ENCODE peak calls at places on chromosomes 2 and 18, in eight cellular contexts. N is CD8-positive, alpha-beta memory T cell; B is aorta; Q is CD8-positive, alpha-beta T cell; K is ovary; P is adrenal gland; D is CD4-positive, alpha-beta T cell; L is A673. A is an unnamed sample. For H3K9me3, the result is how much of the 10 kb centered on the place peaks cover.

GRCh38 chr2:102803041-102803896 is 41.4 kb downstream of the TMEM182 start:
- DNase-seq in N (no peak), B (no peak), Q (no peak), K (no peak), P (no peak), D (no peak), L (no peak), A (no peak)

GRCh38 chr2:32864337-32864736 is 82.4 kb upstream of the LTBP1 start:
- DNase-seq in N (no peak), B (no peak), Q (no peak), K (no peak), P (no peak), D (no peak), L (no peak), A (no peak)

GRCh38 chr2:58560531-58560930 is 319.4 kb upstream of the FANCL start:
- DNase-seq in N (no peak), B (no peak), Q (no peak), K (no peak), P (no peak), D (no peak), L (no peak), A (no peak)

GRCh38 chr2:28624798-28625701 is 126.6 kb upstream of the PPP1CB start:
- DNase-seq in N (peak), B (peak), Q (peak), K (peak), P (peak), D (peak), L (peak), A (peak)

GRCh38 chr2:17835511-17835910 is 19.3 kb downstream of the MSGN1 start:
- DNase-seq in N (no peak), B (no peak), Q (no peak), K (no peak), P (no peak), D (no peak), L (no peak), A (no peak)

GRCh38 chr2:133322909-133323308 is 245.4 kb downstream of the NCKAP5 start:
- DNase-seq in N (no peak), B (no peak), Q (no peak), K (no peak), P (no peak), D (no peak), L (no peak), A (no peak)

GRCh38 chr2:38474058-38474457 is 97.0 kb upstream of the ATL2 start:
- DNase-seq in N (no peak), B (no peak), Q (no peak), K (no peak), P (no peak), D (no peak), L (no peak), A (no peak)

GRCh38 chr2:179049203-179049545 is 763 bp downstream of the CCDC141 start:
- DNase-seq in N (no peak), B (no peak), Q (no peak), K (no peak), P (no peak), D (no peak), L (no peak), A (no peak)

GRCh38 chr18:55988537-55988936 is 400.5 kb upstream of the TCF4 start:
- DNase-seq in N (no peak), B (no peak), Q (no peak), K (no peak), P (no peak), D (no peak), L (peak), A (no peak)

GRCh38 chr2:171964328-171964727 is 35.4 kb upstream of the METAP1D start:
- DNase-seq in N (no peak), B (no peak), Q (no peak), K (no peak), P (no peak), D (no peak), L (peak), A (no peak)

GRCh38 chr18:59881728-59882685 is 17.8 kb upstream of the PMAIP1 start:
- DNase-seq in N (no peak), B (no peak), Q (no peak), K (no peak), P (no peak), D (no peak), L (peak), A (no peak)

GRCh38 chr2:5368263-5368662 is 323.9 kb upstream of the SOX11 start:
- DNase-seq in N (no peak), B (no peak), Q (no peak), K (no peak), P (no peak), D (no peak), L (no peak), A (no peak)

GRCh38 chr2:69255760-69256159 is 131.3 kb downstream of the GFPT1 start:
- DNase-seq in N (no peak), B (no peak), Q (no peak), K (no peak), P (no peak), D (no peak), L (no peak), A (no peak)

GRCh38 chr2:229313591-229313990 is 42.5 kb upstream of the PID1 start:
- DNase-seq in N (no peak), B (no peak), Q (no peak), K (no peak), P (no peak), D (no peak), L (peak), A (no peak)

GRCh38 chr2:52805901-52806410 is 961.6 kb upstream of the CHAC2 start:
- DNase-seq in N (no peak), B (no peak), Q (no peak), K (no peak), P (no peak), D (no peak), L (no peak), A (no peak)

GRCh38 chr2:145123606-145124005 is 603.7 kb upstream of the ZEB2 start:
- DNase-seq in N (no peak), B (peak), Q (no peak), K (no peak), P (peak), D (no peak), L (no peak), A (no peak)

GRCh38 chr2:134411828-134412638 is 158.2 kb downstream of the MGAT5 start:
- DNase-seq in N (peak), B (peak), Q (peak), K (peak), P (peak), D (peak), L (peak), A (peak)

GRCh38 chr2:1824202-1824905 is 80.0 kb upstream of the PXDN start:
- DNase-seq in N (no peak), B (peak), Q (no peak), K (no peak), P (no peak), D (no peak), L (no peak), A (no peak)

GRCh38 chr2:158659483-158659882 is 135.6 kb upstream of the DAPL1 start:
- DNase-seq in N (no peak), B (no peak), Q (no peak), K (no peak), P (no peak), D (no peak), L (no peak), A (no peak)

GRCh38 chr2:126886201-126886905 is 12.3 kb upstream of the TEX51 start:
- DNase-seq in N (no peak), B (peak), Q (no peak), K (peak), P (peak), D (no peak), L (peak), A (no peak)

GRCh38 chr2:226674123-226674522 is 125.5 kb downstream of the IRS1 start:
- DNase-seq in N (no peak), B (no peak), Q (no peak), K (no peak), P (no peak), D (no peak), L (no peak), A (no peak)

GRCh38 chr2:218663901-218664300 is 4.4 kb downstream of the BCS1L start:
- DNase-seq in N (no peak), B (no peak), Q (no peak), K (no peak), P (no peak), D (no peak), L (no peak), A (no peak)

DNA sequence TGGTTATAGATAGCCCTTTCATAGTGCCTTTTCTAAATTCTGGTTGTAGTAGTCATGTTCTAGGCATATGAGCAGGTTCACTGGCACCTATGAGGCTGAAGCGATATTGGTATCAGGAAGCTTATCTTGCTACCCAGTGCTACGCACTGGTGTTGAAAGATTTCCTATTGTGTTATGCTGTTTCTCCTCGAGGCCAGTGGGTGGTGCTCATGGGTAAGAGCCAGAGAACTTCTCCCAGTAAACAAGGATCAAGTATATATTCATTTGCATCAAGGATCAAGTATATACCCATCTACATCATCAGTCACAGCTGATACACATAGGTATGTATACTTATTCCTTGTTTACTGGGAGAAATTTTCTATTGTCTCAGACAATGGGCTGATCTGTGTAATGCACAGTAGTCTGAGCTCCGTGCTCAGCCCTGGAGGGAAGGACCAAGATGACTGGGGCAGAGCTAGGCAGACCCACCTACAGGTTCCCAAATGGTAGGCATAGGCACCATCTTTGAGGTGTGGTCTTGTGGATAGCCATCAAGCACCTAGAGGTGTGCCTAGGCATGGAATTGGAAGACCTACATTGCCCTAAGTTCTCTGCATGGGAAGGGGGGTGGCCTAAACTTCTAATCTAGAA is 101.2 kb upstream of the GALNT13 start:
- DNase-seq in N (no peak), B (no peak), Q (no peak), K (no peak), P (no peak), D (no peak), L (peak), A (no peak)
- H3K9me3 ChIP-seq in N (under half), B (under half), Q (under half), K (under half), P (under half), D (under half), L (under half), A (under half)

DNA sequence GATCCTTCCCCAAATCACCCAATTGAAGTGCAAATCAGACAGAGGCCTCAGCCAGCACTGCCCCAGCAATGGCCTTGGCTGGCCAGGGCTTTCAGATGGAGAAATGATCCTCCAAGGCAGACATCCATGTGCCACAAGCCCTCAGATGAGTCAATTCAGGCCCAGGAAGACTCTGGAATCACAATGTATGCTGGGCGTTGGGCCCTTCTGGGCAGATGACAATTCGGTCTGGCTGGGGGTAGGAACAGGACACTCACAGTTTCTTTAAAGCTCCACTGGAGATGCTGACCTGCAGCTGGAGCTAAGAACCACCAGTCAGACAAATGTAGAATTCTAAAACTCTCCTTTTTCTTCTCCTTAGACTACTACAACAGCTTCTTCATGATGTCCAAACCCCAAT is 7.1 kb upstream of the CRYGC start:
- DNase-seq in N (no peak), B (no peak), Q (no peak), K (no peak), P (no peak), D (no peak), L (no peak), A (no peak)
- H3K9me3 ChIP-seq in N (under half), B (under half), Q (under half), K (under half), P (under half), D (under half), L (under half), A (under half)

GRCh38 chr2:84846732-84847131 is 34.2 kb downstream of the TRABD2A start:
- DNase-seq in N (no peak), B (no peak), Q (no peak), K (no peak), P (peak), D (no peak), L (no peak), A (no peak)

GRCh38 chr2:84851876-84852275 is 29.0 kb downstream of the TRABD2A start:
- DNase-seq in N (no peak), B (no peak), Q (no peak), K (no peak), P (peak), D (no peak), L (no peak), A (no peak)

GRCh38 chr2:84850471-84850870 is 30.4 kb downstream of the TRABD2A start:
- DNase-seq in N (no peak), B (no peak), Q (no peak), K (no peak), P (peak), D (no peak), L (no peak), A (no peak)

GRCh38 chr2:84847326-84848050 is 33.4 kb downstream of the TRABD2A start:
- DNase-seq in N (no peak), B (no peak), Q (no peak), K (no peak), P (peak), D (no peak), L (no peak), A (no peak)

GRCh38 chr2:84849271-84849952 is 31.5 kb downstream of the TRABD2A start:
- DNase-seq in N (peak), B (no peak), Q (peak), K (no peak), P (peak), D (no peak), L (no peak), A (no peak)
- H3K9me3 ChIP-seq in N (under half), B (under half), Q (under half), K (under half), P (under half), D (under half), L (under half), A (under half)

DNA sequence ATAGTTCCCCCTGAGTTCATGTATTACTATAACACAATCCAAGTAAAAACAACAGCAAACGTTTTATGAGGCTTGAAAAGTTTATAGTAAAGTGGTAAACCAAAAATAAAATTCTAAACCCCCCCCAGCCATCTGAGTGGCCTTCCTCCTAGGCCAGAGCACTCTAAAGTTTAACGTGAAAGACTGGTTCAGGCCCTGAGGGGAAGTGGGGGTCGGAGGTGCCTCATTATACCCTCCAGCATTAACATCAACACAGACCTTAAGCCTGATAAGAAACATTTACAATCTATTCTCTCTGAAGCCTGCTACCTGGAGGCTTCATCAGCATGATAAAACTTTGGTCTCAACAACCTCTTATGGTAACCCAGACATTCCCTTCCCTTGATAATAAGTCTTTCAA is 29.0 kb upstream of the CNGA3 start:
- DNase-seq in N (no peak), B (no peak), Q (no peak), K (no peak), P (no peak), D (no peak), L (no peak), A (no peak)
- H3K9me3 ChIP-seq in N (under half), B (under half), Q (under half), K (under half), P (under half), D (under half), L (under half), A (under half)

GRCh38 chr2:95143838-95144237 is 15.8 kb downstream of the ZNF514 start:
- DNase-seq in N (no peak), B (no peak), Q (no peak), K (no peak), P (no peak), D (no peak), L (no peak), A (no peak)
- H3K9me3 ChIP-seq in N (under half), B (under half), Q (under half), K (under half), P (half or more), D (half or more), L (half or more), A (under half)

GRCh38 chr18:78813898-78814297 is 165.7 kb upstream of the SALL3 start:
- DNase-seq in N (no peak), B (no peak), Q (no peak), K (no peak), P (no peak), D (no peak), L (no peak), A (no peak)
- H3K9me3 ChIP-seq in N (under half), B (under half), Q (under half), K (under half), P (under half), D (under half), L (under half), A (under half)

GRCh38 chr2:89780318-89780717 is 1088.8 kb downstream of the RPIA start:
- DNase-seq in N (no peak), B (no peak), Q (no peak), K (no peak), P (no peak), D (no peak), L (no peak), A (no peak)

GRCh38 chr2:89781962-89782361 is 1090.5 kb downstream of the RPIA start:
- DNase-seq in N (no peak), B (no peak), Q (no peak), K (no peak), P (no peak), D (no peak), L (no peak), A (no peak)

DNA sequence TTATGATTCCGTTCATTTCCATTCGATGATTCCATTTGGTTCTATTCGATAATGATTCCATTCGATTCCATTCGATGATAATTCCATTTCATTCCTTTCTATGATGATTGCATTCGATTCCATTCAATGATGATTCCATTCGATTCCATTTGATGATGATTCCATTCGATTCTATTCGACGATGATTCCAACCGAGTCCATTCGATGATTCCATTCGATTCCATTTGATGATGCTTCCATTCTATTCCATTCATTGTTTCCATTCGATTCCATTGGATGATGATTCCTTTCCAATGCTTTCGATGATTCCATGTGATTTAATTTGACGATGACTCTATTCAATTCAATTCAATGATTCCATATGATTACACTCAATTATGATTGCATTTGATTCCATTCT is 1093.5 kb downstream of the RPIA start:
- DNase-seq in N (no peak), B (no peak), Q (no peak), K (no peak), P (no peak), D (no peak), L (no peak), A (no peak)
- H3K9me3 ChIP-seq in N (under half), B (under half), Q (under half), K (under half), P (under half), D (under half), L (half or more), A (under half)

DNA sequence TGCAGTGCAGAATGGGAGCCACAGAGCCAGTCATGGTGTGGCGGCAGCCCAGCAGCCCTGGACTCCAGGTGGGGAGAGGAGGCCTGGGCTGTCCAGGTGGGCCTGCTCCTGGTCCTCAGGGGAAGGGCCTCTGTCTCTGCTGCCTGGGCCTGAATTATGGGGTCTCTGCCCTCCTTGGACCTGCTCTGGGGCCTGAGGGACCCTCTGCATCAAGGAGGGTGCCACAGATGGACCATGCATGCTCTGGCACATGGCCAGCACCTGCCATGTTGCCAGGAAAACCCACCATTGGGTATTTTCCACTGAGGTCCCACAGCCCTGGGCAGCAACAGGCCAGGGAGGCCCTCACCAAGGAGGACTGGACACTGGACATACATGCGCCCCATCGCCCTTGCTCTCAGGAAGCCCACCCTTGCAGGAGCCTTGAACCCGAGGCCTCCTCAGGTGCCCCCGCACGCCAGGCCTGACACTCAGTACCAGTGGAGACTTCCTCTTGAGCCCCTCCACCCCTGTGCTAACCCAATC is 107.1 kb downstream of the NDUFA10 start:
- DNase-seq in N (no peak), B (no peak), Q (no peak), K (no peak), P (no peak), D (no peak), L (no peak), A (no peak)
- H3K9me3 ChIP-seq in N (under half), B (under half), Q (under half), K (under half), P (under half), D (under half), L (under half), A (under half)

DNA sequence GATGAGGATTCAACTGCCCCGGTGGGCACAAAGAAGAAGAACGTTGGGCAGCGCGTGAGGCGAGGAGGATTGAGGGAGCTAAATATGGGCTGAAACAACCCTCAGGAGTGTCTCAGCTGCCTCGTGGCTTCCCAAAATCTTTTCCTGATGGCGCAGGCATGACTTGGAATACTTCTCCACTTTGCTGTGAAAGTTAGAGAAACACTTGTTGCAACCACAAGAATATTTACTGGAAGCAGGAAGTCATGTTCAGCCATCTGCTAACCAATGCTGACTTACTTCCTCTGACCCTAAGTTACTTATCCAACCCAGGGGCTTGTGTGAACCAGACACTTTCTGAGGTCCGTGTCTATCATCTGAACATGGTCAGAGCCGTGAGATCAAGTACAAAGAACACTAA is 148.8 kb downstream of the ARL4C start:
- DNase-seq in N (no peak), B (peak), Q (no peak), K (no peak), P (no peak), D (no peak), L (no peak), A (no peak)
- H3K9me3 ChIP-seq in N (under half), B (under half), Q (under half), K (under half), P (under half), D (under half), L (under half), A (under half)

GRCh38 chr18:8900552-8900951 is 195.2 kb downstream of the MTCL1 start:
- DNase-seq in N (no peak), B (no peak), Q (no peak), K (no peak), P (no peak), D (no peak), L (no peak), A (no peak)
- H3K9me3 ChIP-seq in N (under half), B (under half), Q (under half), K (under half), P (under half), D (under half), L (under half), A (under half)